ENCODE peak calls at places on chromosomes 5 and 9, in nine cellular contexts. X, L, R, W, D, S, K, G and F are unnamed samples.

GRCh38 chr5:78537821-78538220 is 110.8 kb downstream of the LHFPL2 start:
- DNase-seq in R (no peak), D (peak), L (peak), S (no peak), X (no peak), G (no peak), K (peak), W (no peak), F (no peak)

GRCh38 chr9:99172129-99173091 is 49.3 kb downstream of the ALG2 start:
- DNase-seq in L (peak), S (no peak), D (no peak), R (no peak), X (no peak), G (no peak), W (no peak), K (no peak), F (no peak)

GRCh38 chr9:120919639-120920494 is 6.7 kb downstream of the TRAF1 start:
- DNase-seq in S (no peak), W (no peak), R (no peak), X (no peak), G (no peak), L (no peak), D (no peak), K (no peak), F (no peak)

GRCh38 chr5:27494845-27495244 is 456.5 kb upstream of the CDH9 start:
- DNase-seq in S (no peak), X (no peak), W (no peak), R (no peak), D (no peak), L (no peak), G (no peak), K (no peak), F (no peak)

GRCh38 chr5:138597660-138598400 is 22.6 kb upstream of the HSPA9 start:
- DNase-seq in D (no peak), X (no peak), L (no peak), S (no peak), K (no peak), W (no peak), G (no peak), R (no peak), F (no peak)

GRCh38 chr9:127452481-127453092 is 1.3 kb downstream of the LRSAM1 start:
- DNase-seq in G (no peak), W (no peak), D (no peak), R (peak), X (no peak), S (peak), K (peak), L (no peak), F (no peak)

GRCh38 chr5:99059685-99060084 is 130.9 kb upstream of the CHD1 start:
- DNase-seq in L (no peak), X (no peak), W (no peak), R (no peak), S (no peak), K (no peak), D (no peak), G (no peak), F (no peak)

GRCh38 chr9:120886490-120886967 is 9.5 kb upstream of the PHF19 start:
- DNase-seq in S (no peak), W (no peak), K (no peak), R (no peak), D (no peak), L (no peak), G (no peak), X (peak), F (no peak)

GRCh38 chr5:32017638-32018429 is 156.3 kb downstream of the GOLPH3 start:
- DNase-seq in W (no peak), K (no peak), R (no peak), G (no peak), D (peak), X (no peak), L (no peak), S (no peak), F (no peak)

GRCh38 chr5:145681686-145682085 is 153.5 kb downstream of the PRELID2 start:
- DNase-seq in L (peak), K (peak), R (peak), D (peak), S (peak), G (no peak), X (no peak), W (peak), F (no peak)

GRCh38 chr5:175025046-175025445 is 300.7 kb downstream of the MSX2 start:
- DNase-seq in G (no peak), D (no peak), S (no peak), K (no peak), R (no peak), X (no peak), W (no peak), L (no peak), F (no peak)

GRCh38 chr5:53481887-53482716 is 1.7 kb downstream of the FST start:
- DNase-seq in L (peak), X (peak), G (peak), K (peak), R (peak), D (peak), S (peak), W (peak), F (peak)